ENCODE peak calls at places on chromosomes 5 and 9, in five cellular contexts. W is GM13976, D is cardiac muscle cell, J is pancreas, X is neural crest cell. Q is an unnamed sample.

GRCh38 chr9:94210616-94211603 is 48.2 kb upstream of the ZNF169 start:
- DNase-seq in W (no peak), J (no peak), D (no peak), X (no peak), Q (no peak)

GRCh38 chr5:72160299-72160698 is 53.0 kb downstream of the MAP1B start:
- DNase-seq in X (no peak), J (no peak), W (no peak), D (peak), Q (no peak)

GRCh38 chr9:99954108-99954507 is 47.7 kb downstream of the STX17 start:
- DNase-seq in D (no peak), X (no peak), W (no peak), J (no peak), Q (no peak)

GRCh38 chr5:165244407-165244806 is 1739.0 kb downstream of the MAT2B start:
- DNase-seq in J (no peak), W (no peak), X (no peak), D (no peak), Q (no peak)

GRCh38 chr5:65290677-65291076 is 191.0 kb downstream of the ADAMTS6 start:
- DNase-seq in D (peak), X (no peak), J (no peak), W (no peak), Q (no peak)

GRCh38 chr5:17398439-17398838 is 99.6 kb upstream of the TAF11L2 start:
- DNase-seq in X (no peak), W (no peak), J (no peak), D (peak), Q (no peak)

GRCh38 chr5:178832618-178833201 is 27.0 kb upstream of the ZNF354B start:
- DNase-seq in D (no peak), J (no peak), X (no peak), W (no peak), Q (no peak)

GRCh38 chr9:3004572-3004971 is 160.7 kb upstream of the PUM3 start:
- DNase-seq in D (no peak), J (no peak), W (no peak), X (no peak), Q (no peak)

GRCh38 chr9:136045595-136046554 is 49.2 kb downstream of the NACC2 start:
- DNase-seq in X (no peak), D (peak), J (peak), W (peak), Q (no peak)

GRCh38 chr5:169374761-169375160 is 73.8 kb upstream of the SLIT3 start:
- DNase-seq in W (no peak), D (no peak), X (no peak), J (no peak), Q (no peak)

GRCh38 chr9:128128836-128129590 is 1.5 kb upstream of the PTGES2 start:
- DNase-seq in X (no peak), D (no peak), J (peak), W (no peak), Q (peak)

GRCh38 chr5:72612810-72613209 is 105.6 kb upstream of the ZNF366 start:
- DNase-seq in X (no peak), D (no peak), W (no peak), J (no peak), Q (no peak)

GRCh38 chr5:172074896-172075295 is 68.5 kb upstream of the FBXW11 start:
- DNase-seq in W (no peak), D (no peak), X (no peak), J (no peak), Q (no peak)

GRCh38 chr9:86175743-86176456 is 76.5 kb upstream of the GOLM1 start:
- DNase-seq in J (no peak), X (no peak), W (no peak), D (no peak), Q (no peak)

GRCh38 chr5:131417240-131417869 is 153.5 kb downstream of the CDC42SE2 start:
- DNase-seq in W (peak), D (peak), X (peak), J (peak), Q (peak)

GRCh38 chr9:111902396-111903147 is 6.0 kb downstream of the UGCG start:
- DNase-seq in W (no peak), X (no peak), D (peak), J (no peak), Q (no peak)

GRCh38 chr9:98781588-98782383 is 14.6 kb downstream of the ANKS6 start:
- DNase-seq in X (no peak), W (peak), D (no peak), J (no peak), Q (no peak)

GRCh38 chr9:132019702-132020101 is 60.0 kb downstream of the MED27 start:
- DNase-seq in W (no peak), X (no peak), J (no peak), D (no peak), Q (no peak)

GRCh38 chr9:132023409-132024180 is 56.1 kb downstream of the MED27 start:
- DNase-seq in X (no peak), W (no peak), D (no peak), J (no peak), Q (no peak)

GRCh38 chr9:132020272-132020671 is 59.4 kb downstream of the MED27 start:
- DNase-seq in W (no peak), D (no peak), J (no peak), X (no peak), Q (no peak)

GRCh38 chr9:132018957-132019405 is 60.7 kb downstream of the MED27 start:
- DNase-seq in W (no peak), X (no peak), J (no peak), D (peak), Q (no peak)

DNA sequence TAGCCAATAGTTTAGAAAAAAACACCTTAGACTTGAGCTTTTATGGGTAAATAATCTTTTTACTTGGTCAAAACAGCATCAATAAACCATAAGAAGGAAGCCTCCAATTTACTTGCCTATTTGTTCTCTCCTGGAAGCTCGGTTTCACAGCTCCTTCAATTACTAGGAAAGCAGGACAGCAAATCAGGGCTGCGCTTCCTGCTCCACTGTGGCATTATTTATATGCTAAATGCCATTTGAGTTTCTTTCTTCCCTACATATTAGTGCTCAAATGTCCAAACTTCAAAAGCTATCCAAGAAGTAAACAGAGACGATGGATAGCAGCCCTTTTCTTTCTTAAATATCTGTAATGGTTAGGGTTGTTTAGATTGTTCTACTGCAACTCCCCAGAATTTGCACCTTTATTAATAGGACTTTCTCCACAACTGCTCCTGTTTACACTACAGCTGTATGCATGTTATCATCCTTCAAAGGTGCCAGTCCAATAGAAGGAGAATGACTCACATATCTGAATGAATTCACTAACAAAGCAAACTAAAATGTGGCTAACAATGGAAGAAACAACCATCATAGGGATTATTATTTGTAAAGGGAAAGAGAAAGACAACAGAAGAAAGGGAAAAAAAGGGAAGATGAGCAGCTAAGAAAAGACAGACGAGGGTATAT is 58.7 kb downstream of the MED27 start:
- DNase-seq in D (no peak), J (no peak), X (no peak), W (no peak), Q (no peak)
- TF ChIP-seq CTCF in D (no peak), J (no peak), X (no peak), W (no peak), Q (no peak)

GRCh38 chr9:133512253-133513213 is 12.2 kb downstream of the MYMK start:
- DNase-seq in X (no peak), J (no peak), W (no peak), D (no peak), Q (no peak)
- TF ChIP-seq CTCF in X (no peak), J (no peak), W (no peak), D (no peak), Q (no peak)

GRCh38 chr9:70135176-70135575 is 91.5 kb downstream of the MAMDC2 start:
- DNase-seq in W (no peak), X (no peak), J (no peak), D (no peak), Q (no peak)
- TF ChIP-seq CTCF in W (no peak), X (no peak), J (no peak), D (no peak), Q (no peak)

DNA sequence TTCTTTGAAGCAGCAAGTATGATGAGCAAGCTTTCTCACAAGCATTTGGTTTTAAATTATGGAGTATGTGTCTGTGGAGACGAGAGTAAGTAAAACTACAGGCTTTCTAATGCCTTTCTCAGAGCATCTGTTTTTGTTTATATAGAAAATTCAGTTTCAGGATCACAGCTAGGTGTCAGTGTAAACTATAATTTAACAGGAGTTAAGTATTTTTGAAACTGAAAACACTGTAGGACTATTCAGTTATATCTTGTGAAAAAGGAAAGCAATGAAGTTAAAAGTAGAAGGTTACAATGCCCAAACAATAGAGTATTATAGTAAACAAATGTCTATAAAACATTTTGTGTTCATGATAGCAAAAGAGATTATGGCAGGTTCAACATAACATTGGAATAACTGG is 88.6 kb downstream of the JAK2 start:
- DNase-seq in J (no peak), W (no peak), X (no peak), D (no peak), Q (no peak)
- TF ChIP-seq CTCF in J (no peak), W (no peak), X (no peak), D (no peak), Q (no peak)

DNA sequence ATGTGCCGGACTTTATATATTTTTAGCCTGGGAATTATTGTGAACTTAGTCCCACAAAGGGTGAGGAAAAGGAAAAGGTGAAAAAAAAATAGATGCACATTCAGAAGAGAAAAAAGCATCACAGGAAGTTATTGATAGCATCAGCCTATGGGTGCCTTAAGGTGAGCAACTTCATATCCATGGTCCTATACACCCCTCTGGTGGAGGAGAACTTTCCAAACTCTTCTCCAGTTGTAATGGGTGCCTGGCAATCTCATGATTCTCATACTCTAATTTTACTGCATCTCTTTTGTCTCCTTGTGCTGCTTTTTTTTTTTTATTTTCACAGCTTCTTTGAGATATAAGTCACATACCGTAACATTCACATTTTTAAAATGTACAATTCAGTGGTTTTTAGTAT is 107.4 kb downstream of the JAKMIP2 start:
- DNase-seq in D (no peak), J (no peak), X (no peak), W (no peak), Q (no peak)
- TF ChIP-seq CTCF in D (peak), J (no peak), X (no peak), W (no peak), Q (no peak)

Q was measured in glutamatergic neuron.